ENCODE peak calls at places on chromosome 17, in four cellular contexts. U, K, W and G are unnamed samples.

GRCh38 chr17:65514082-65514481 is 47.4 kb downstream of the AXIN2 start:
- DNase-seq in U (no peak), K (no peak), W (no peak), G (peak)

GRCh38 chr17:79617304-79617703 is 6.5 kb upstream of the RBFOX3 start:
- DNase-seq in U (no peak), K (no peak), W (no peak), G (no peak)

GRCh38 chr17:39678340-39679116 is 9.3 kb downstream of the PGAP3 start:
- DNase-seq in U (no peak), K (no peak), W (no peak), G (no peak)

GRCh38 chr17:58335061-58335731 is 6.6 kb upstream of the TSPOAP1 start:
- DNase-seq in U (no peak), K (peak), W (no peak), G (no peak)

GRCh38 chr17:700504-701094 is 14.0 kb downstream of the VPS53 start:
- DNase-seq in U (no peak), K (peak), W (no peak), G (peak)

GRCh38 chr17:59804910-59805381 is 87.8 kb downstream of the TUBD1 start:
- DNase-seq in U (no peak), K (no peak), W (no peak), G (no peak)

GRCh38 chr17:58710948-58711552 is 18.6 kb downstream of the RAD51C start:
- DNase-seq in U (peak), K (peak), W (peak), G (peak)

GRCh38 chr17:883586-883962 is 96.0 kb downstream of the NXN start:
- DNase-seq in U (no peak), K (no peak), W (no peak), G (no peak)

GRCh38 chr17:57675427-57675826 is 69.7 kb downstream of the CCDC182 start:
- DNase-seq in U (no peak), K (no peak), W (no peak), G (no peak)

GRCh38 chr17:6066183-6066948 is 3.8 kb upstream of the WSCD1 start:
- DNase-seq in U (no peak), K (no peak), W (no peak), G (no peak)

GRCh38 chr17:73589096-73589980 is 54.9 kb downstream of the SDK2 start:
- DNase-seq in U (no peak), K (no peak), W (no peak), G (no peak)

GRCh38 chr17:51166987-51167931 is 1.0 kb downstream of the NME2 start:
- DNase-seq in U (no peak), K (peak), W (no peak), G (peak)
- TF ChIP-seq CTCF in U (peak), K (peak), W (peak), G (peak)

DNA sequence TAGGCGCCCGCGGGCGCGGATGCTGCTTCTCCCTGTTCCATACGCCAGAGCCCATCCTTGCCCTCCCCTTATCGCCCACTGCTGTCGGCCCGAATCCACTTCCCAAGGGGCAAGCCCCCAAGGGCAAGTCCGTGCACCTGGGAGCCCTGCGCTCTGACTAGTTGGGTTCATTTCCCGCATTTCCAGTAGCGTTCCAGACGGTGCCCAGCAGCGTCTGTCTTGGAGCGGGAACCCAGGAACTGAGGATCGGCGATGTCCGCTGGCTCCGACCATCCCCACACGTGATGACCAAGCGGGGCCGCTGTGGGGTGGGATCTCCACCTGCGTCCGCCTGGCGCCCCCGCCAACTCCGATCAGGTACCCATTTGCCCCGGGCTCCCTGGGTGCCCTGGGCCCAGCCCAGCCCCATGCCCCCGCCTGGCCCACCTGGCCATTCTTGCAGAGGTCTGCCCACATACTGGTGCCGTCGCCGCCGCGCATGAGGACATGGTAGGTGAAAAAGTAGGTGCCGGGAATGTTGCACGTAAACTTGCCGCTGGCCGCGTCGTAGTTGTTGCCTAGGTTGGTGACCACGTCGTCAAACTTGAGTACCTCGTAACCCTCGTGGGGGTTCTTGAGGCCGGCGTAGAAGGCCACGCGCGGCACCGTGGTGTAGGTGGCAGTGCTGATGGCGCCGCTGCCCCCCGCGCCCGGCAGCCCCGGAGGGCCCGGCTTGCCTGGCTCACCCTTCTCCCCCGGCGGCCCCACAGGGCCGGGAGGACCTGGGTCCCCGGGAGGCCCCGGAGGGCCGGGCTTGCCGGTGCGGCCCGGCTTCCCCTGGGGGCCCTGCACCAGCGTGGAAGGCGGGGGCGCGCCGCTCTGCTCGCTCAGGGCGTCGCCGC is 837 bp downstream of the C1QL1 start:
- DNase-seq in U (no peak), K (no peak), W (no peak), G (no peak)
- H3K4me3 ChIP-seq in U (no peak), K (no peak), W (peak), G (no peak)

DNA sequence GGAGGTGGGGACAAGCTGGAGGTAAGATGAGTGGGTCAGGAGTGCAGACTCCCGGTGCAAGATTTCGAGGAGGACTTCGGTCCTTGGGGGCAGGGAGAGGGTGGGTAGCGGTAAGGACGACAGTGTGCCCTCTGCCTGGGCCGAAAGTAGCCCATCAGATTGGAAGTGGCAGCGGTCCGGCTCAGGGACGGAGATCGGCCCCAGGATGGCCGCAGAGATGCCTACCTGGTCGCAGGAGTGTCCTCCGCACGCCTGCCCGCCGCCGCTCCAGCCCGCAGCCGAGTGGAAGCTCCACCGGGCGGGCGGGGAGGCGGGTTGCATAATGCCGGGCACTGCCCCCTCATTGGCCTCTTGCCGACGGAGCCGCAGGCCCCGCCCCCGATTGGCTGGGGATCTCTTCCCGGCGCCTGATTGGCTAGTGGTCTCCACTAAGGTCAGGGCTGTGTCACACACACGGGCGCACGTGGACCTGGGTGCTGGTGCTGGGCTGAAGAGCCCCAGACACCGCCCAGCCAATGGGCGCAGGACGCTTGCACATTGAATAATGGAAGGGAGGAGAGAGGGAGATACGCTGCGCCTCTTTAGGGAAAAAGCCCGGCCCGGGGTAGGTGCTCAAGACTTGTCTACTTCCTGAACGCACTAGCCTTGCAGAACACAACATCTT is at the start of gene PER1:
- DNase-seq in U (peak), K (peak), W (peak), G (peak)
- TF ChIP-seq CTCF in U (no peak), K (no peak), W (peak), G (no peak)

DNA sequence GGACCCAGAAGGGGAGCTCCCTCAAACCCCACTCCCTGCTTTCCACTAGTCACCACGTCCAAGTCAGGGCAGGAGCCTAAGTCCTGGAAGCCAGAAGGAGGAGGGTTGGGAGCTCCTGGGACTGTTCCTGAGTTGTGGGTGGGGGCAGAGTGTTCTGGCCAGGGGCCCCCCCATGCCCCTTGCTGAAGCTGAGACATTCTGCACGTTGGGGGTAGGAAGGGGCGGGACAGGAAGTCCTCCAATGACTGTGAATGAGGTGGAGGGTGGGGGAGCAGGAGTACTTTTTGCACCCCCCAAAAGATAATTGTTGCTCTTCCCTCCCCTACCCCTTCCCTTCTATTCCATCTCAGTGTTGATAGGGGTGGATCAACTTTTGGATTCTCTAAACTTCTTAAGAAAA is 21.4 kb upstream of the C17orf113 start:
- DNase-seq in U (no peak), K (no peak), W (no peak), G (no peak)
- H3K4me3 ChIP-seq in U (no peak), K (no peak), W (peak), G (no peak)

GRCh38 chr17:50176559-50177471 is 11.0 kb downstream of the SGCA start:
- DNase-seq in U (no peak), K (no peak), W (no peak), G (peak)
- TF ChIP-seq CTCF in U (no peak), K (no peak), W (no peak), G (no peak)

GRCh38 chr17:12965988-12966387 is 51.8 kb downstream of the ELAC2 start:
- DNase-seq in U (no peak), K (no peak), W (no peak), G (no peak)
- H3K4me3 ChIP-seq in U (no peak), K (no peak), W (no peak), G (no peak)

GRCh38 chr17:76599699-76600460 is 14.2 kb upstream of the ST6GALNAC2 start:
- DNase-seq in U (no peak), K (no peak), W (no peak), G (no peak)

GRCh38 chr17:76598004-76598439 is 12.4 kb upstream of the ST6GALNAC2 start:
- DNase-seq in U (no peak), K (no peak), W (no peak), G (no peak)

GRCh38 chr17:76593964-76594363 is 8.3 kb upstream of the ST6GALNAC2 start:
- DNase-seq in U (no peak), K (no peak), W (no peak), G (no peak)

GRCh38 chr17:76594676-76595075 is 9.0 kb upstream of the ST6GALNAC2 start:
- DNase-seq in U (no peak), K (no peak), W (no peak), G (no peak)

GRCh38 chr17:76597156-76598003 is 11.7 kb upstream of the ST6GALNAC2 start:
- DNase-seq in U (no peak), K (peak), W (no peak), G (no peak)
- TF ChIP-seq CTCF in U (no peak), K (no peak), W (no peak), G (no peak)

DNA sequence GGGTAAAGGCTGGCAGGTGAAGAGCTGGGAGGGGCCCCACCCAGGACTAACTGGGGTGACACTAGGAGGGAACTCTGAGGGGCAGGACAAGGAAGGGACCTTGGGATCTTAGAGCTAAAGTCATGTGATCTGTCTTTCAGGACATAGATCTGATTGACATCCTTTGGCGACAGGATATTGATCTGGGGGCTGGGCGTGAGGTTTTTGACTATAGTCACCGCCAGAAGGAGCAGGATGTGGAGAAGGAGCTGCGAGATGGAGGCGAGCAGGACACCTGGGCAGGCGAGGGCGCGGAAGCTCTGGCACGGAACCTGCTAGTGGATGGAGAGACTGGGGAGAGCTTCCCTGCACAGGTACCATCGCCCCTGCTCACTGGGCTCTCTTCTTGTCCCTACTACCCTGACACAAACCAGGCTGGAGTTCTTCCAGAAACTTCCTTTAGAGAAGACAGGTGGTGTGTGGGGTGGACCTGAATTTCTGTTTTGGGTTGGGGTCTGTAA is 8.1 kb downstream of the NFE2L1 start:
- DNase-seq in U (no peak), K (no peak), W (no peak), G (no peak)
- H3K4me3 ChIP-seq in U (no peak), K (peak), W (no peak), G (no peak)